ENCODE peak calls at places on chromosome 5, in four cellular contexts. H, Y, U and S are unnamed samples.

GRCh38 chr5:171310816-171311697 is 2.0 kb downstream of the TLX3 start:
- DNase-seq in Y (no peak), U (peak; percentile 51), H (peak; percentile 41), S (peak; percentile 50)

GRCh38 chr5:73120222-73121108 is at the start of gene TMEM171:
- DNase-seq in Y (peak; percentile 31), H (peak; percentile 14), U (peak; percentile 77), S (peak; percentile 42)

GRCh38 chr5:27465140-27465539 is 426.8 kb upstream of the CDH9 start:
- DNase-seq in H (no peak), U (no peak), Y (no peak), S (no peak)

GRCh38 chr5:139686356-139686918 is 38.3 kb downstream of the CXXC5 start:
- DNase-seq in U (no peak), H (no peak), Y (no peak), S (no peak)

GRCh38 chr5:95217351-95217750 is 67.5 kb downstream of the MCTP1 start:
- DNase-seq in Y (no peak), H (no peak), U (no peak), S (no peak)

GRCh38 chr5:82820188-82820587 is 257.0 kb downstream of the TMEM167A start:
- DNase-seq in H (no peak), U (peak; percentile 22), Y (no peak), S (peak; percentile 86)

GRCh38 chr5:104650313-104650712 is 1087.7 kb upstream of the NUDT12 start:
- DNase-seq in Y (no peak), H (no peak), U (no peak), S (no peak)

GRCh38 chr5:1471240-1471853 is 26.1 kb upstream of the SLC6A3 start:
- DNase-seq in H (no peak), Y (no peak), U (no peak), S (no peak)

GRCh38 chr5:80871541-80871961 is 88.6 kb upstream of the RASGRF2 start:
- DNase-seq in H (peak; percentile 51), Y (peak; percentile 49), U (peak; percentile 26), S (peak; percentile 72)

GRCh38 chr5:136212252-136212721 is 19.3 kb upstream of the SMIM32 start:
- DNase-seq in U (peak; percentile 60), Y (peak; percentile 12), H (peak; percentile 57), S (peak; percentile 55)

GRCh38 chr5:81286059-81286617 is 15.2 kb upstream of the ZCCHC9 start:
- DNase-seq in Y (no peak), H (no peak), U (no peak), S (no peak)

GRCh38 chr5:129135633-129136032 is 41.1 kb downstream of the ISOC1 start:
- DNase-seq in U (no peak), Y (no peak), H (no peak), S (peak; percentile 41)

GRCh38 chr5:105952875-105953274 is 1717.9 kb downstream of the EFNA5 start:
- DNase-seq in Y (no peak), H (peak; percentile 84), U (peak; percentile 15), S (no peak)

GRCh38 chr5:134275822-134276221 is 49.9 kb upstream of the PPP2CA start:
- DNase-seq in U (no peak), Y (no peak), H (no peak), S (no peak)

GRCh38 chr5:1759378-1759970 is 40.2 kb downstream of the MRPL36 start:
- DNase-seq in Y (no peak), H (no peak), U (no peak), S (no peak)

GRCh38 chr5:62762503-62762902 is 183.9 kb downstream of the LRRC70 start:
- DNase-seq in Y (no peak), H (no peak), U (no peak), S (no peak)

GRCh38 chr5:164233796-164234195 is 728.4 kb downstream of the MAT2B start:
- DNase-seq in Y (peak; percentile 83), H (peak; percentile 37), U (no peak), S (no peak)

DNA sequence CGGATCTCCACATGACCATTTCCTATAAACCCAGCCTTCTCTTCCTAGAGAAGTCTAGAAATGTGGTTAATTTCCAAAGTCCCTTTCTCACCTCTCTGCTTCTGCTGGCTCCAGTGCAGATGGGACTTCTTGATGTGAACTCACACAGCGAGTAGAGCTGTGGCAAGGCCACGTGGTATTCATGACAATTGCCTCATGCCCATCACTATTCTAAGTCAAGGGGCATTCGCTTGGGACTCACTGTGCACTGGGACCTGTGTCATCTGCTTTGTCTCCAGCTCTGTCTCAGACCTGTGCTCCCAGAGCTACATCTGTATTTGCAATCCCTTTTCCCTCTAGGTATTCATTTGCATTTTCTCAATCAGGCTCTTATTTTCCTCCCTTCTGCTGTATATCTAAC is 6.2 kb downstream of the CD180 start:
- DNase-seq in Y (no peak), H (no peak), U (no peak), S (no peak)
- H3K4me2 ChIP-seq in Y (no peak overlapping the region), H (no peak overlapping the region), U (no peak overlapping the region), S (no peak overlapping the region)

GRCh38 chr5:61298580-61298979 is 33.5 kb upstream of the ZSWIM6 start:
- DNase-seq in Y (peak; percentile 73), U (no peak), H (peak; percentile 53), S (peak; percentile 81)

GRCh38 chr5:61301820-61302563 is 30.1 kb upstream of the ZSWIM6 start:
- DNase-seq in Y (peak; percentile 99), U (peak; percentile 100), H (peak; percentile 100), S (peak; percentile 94)

GRCh38 chr5:61301345-61301744 is 30.7 kb upstream of the ZSWIM6 start:
- DNase-seq in Y (no peak), U (peak; percentile 76), H (peak; percentile 98), S (no peak)

GRCh38 chr5:61298066-61298465 is 34.0 kb upstream of the ZSWIM6 start:
- DNase-seq in U (no peak), H (no peak), Y (no peak), S (no peak)

DNA sequence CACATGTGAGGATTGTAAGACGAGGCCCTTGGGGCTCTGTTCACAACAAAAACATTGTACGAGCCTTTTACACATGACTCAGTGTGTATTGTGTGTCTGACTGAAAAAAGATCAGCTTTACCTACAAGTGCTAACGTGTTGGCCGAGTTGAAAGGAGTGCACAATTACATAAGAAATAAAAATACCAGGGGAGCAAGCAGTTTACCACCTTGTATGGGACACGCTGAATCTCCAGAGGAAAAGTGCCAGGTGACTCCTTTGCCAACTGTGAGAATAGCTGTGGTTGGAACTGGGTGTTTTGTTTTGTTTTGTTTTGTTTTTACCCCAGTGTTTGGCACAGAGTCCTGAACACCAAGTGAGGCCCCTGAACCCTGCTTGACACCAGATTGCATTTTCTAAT is 32.8 kb upstream of the ZSWIM6 start:
- DNase-seq in H (peak; percentile 43), Y (no peak), U (no peak), S (no peak)
- H3K4me2 ChIP-seq in H (no peak overlapping the region), Y (peak overlapping the region; percentile 70), U (no peak overlapping the region), S (peak overlapping the region; percentile 39)

GRCh38 chr5:67164856-67165523 is 31.6 kb downstream of the CD180 start:
- DNase-seq in Y (no peak), U (no peak), H (no peak), S (no peak)
- H3K4me2 ChIP-seq in Y (no peak overlapping the region), U (no peak overlapping the region), H (no peak overlapping the region), S (no peak overlapping the region)

DNA sequence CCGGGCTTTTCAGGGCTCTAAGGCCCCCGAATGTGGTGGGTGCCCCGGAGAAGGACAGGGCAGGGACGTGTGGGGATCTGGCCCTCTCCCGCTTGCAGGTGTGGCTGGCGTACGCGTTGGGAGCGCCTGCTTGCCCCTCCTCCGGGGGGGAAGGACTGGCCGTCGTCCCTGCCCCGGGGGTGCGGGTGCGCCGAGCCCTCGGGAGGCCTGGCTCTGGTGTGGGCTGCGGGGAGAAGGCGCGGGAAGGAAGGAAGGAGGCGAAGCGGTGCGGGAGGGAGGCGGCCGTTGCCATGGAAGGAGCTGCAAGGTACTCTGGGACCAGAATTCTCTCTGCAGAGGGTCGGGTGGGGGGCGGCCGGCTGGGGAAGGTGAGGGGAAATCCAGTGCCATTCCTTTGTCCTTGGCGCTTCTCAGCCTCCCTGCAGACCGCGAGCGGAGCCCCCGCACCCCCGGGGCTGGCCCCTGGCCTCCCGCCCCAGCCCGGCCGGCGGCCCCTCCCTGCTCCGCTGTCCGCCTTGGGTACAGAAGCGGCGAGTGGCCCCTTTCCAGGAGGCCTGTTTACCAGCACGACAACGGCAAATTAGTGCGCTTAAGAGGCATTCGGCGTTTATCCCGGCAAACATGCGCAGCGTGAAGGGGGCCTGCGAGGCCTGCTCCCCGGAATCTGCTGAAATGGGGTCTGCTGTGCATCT is 67.1 kb upstream of the UNC5A start:
- DNase-seq in H (no peak), U (peak; percentile 8), Y (no peak), S (no peak)
- H3K4me2 ChIP-seq in H (no peak overlapping the region), U (no peak overlapping the region), Y (peak overlapping the region; percentile 19), S (peak overlapping the region; percentile 68)

GRCh38 chr5:157998021-157998504 is 139.1 kb upstream of the CLINT1 start:
- DNase-seq in U (peak; percentile 58), Y (peak; percentile 18), H (peak; percentile 39), S (peak; percentile 79)

GRCh38 chr5:157990583-157991181 is 131.7 kb upstream of the CLINT1 start:
- DNase-seq in Y (no peak), U (no peak), H (no peak), S (no peak)

GRCh38 chr5:157993201-157993600 is 134.3 kb upstream of the CLINT1 start:
- DNase-seq in Y (no peak), U (no peak), H (no peak), S (no peak)

GRCh38 chr5:157994906-157995519 is 136.1 kb upstream of the CLINT1 start:
- DNase-seq in Y (peak; percentile 25), U (peak; percentile 83), H (peak; percentile 52), S (peak; percentile 89)

DNA sequence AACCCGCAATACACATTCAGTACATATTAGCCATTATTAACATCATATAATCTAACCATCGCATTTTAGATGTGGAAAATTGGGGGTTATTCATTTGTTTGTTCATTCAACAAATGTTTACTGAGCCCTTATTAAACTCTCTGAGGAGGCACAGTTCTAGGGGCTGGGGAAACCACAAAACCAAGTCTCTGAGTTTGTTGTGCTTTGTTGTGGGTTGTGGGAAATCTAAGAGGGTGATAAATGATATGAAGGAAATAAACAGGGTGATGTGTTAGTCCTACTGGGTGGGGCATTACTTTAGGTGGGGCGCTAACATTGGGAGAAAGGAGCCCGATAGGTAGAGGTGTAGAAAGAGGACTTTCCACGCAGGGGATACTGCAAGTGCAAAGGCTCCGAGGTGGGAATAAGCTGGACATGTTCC is 135.3 kb upstream of the CLINT1 start:
- DNase-seq in Y (no peak), H (no peak), U (no peak), S (peak; percentile 95)
- H3K4me2 ChIP-seq in Y (no peak overlapping the region), H (no peak overlapping the region), U (no peak overlapping the region), S (peak overlapping the region; percentile 51)

GRCh38 chr5:126139773-126140172 is 283.4 kb upstream of the GRAMD2B start:
- DNase-seq in Y (peak; percentile 70), U (peak; percentile 79), H (peak; percentile 19), S (peak; percentile 70)
- H3K4me2 ChIP-seq in Y (peak overlapping the region; percentile 52), U (peak overlapping the region; percentile 68), H (peak overlapping the region; percentile 30), S (peak overlapping the region; percentile 64)

DNA sequence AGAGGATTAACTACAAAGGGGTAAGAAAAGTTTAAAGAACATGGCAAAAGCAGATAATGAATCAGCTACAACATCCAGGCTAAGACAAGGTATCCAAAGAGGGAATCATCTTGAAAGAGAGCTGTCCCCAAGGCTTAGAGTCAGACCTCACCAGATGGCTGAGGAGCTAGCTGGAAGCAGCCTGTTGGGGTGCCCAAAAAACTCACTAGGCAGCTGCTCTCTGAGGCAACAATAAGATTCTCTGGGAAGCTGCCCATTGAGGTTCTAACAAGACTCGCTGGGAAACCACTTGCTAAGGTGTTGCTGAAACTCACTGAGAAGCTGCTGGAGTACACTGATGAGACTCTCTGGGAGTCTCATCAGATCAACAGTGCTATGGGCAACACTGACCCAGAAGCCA is 185.2 kb downstream of the CETN3 start:
- DNase-seq in H (no peak), Y (no peak), U (no peak), S (no peak)
- H3K4me2 ChIP-seq in H (no peak overlapping the region), Y (no peak overlapping the region), U (no peak overlapping the region), S (no peak overlapping the region)